ENCODE peak calls at places on chromosomes 4 and X, in five cellular contexts. J, A, Y, T and F are unnamed samples.

GRCh38 chrX:19869195-19869594 is 18.2 kb downstream of the SH3KBP1 start:
- DNase-seq in J (no peak), T (no peak), Y (no peak), A (no peak), F (no peak)

GRCh38 chrX:107206697-107207065 is 270 bp downstream of the DNAAF6 start:
- DNase-seq in J (no peak), T (no peak), A (no peak), Y (no peak), F (no peak)

GRCh38 chrX:25068340-25068739 is 52.6 kb upstream of the ARX start:
- DNase-seq in T (no peak), Y (no peak), A (no peak), J (no peak), F (no peak)

GRCh38 chr4:5079581-5079980 is 28.3 kb downstream of the STK32B start:
- DNase-seq in Y (no peak), A (no peak), J (peak; percentile 53), T (no peak), F (no peak)

GRCh38 chrX:143683486-143683885 is 37.1 kb downstream of the SPANXN2 start:
- DNase-seq in Y (no peak), J (no peak), A (no peak), T (no peak), F (peak; percentile 63)

GRCh38 chr4:8819421-8820177 is 52.0 kb downstream of the HMX1 start:
- DNase-seq in A (no peak), J (no peak), Y (peak; percentile 3), T (peak; percentile 43), F (no peak)

GRCh38 chrX:16658284-16658683 is 8.3 kb downstream of the S100G start:
- DNase-seq in J (no peak), A (no peak), Y (no peak), T (no peak), F (no peak)

GRCh38 chrX:97766496-97767095 is 882.9 kb downstream of the RPA4 start:
- DNase-seq in T (no peak), J (no peak), Y (no peak), A (no peak), F (no peak)

GRCh38 chr4:108024078-108024990 is 34.6 kb downstream of the HADH start:
- DNase-seq in J (no peak), Y (no peak), T (no peak), A (no peak), F (no peak)

GRCh38 chr4:86595426-86595805 is 1.3 kb downstream of the PTPN13 start:
- DNase-seq in T (no peak), Y (no peak), J (peak; percentile 25), A (no peak), F (peak; percentile 56)

GRCh38 chrX:68018248-68019203 is 414.8 kb downstream of the OPHN1 start:
- DNase-seq in A (no peak), T (no peak), J (no peak), Y (no peak), F (peak; percentile 65)

GRCh38 chrX:20432746-20433374 is 166.2 kb upstream of the RPS6KA3 start:
- DNase-seq in A (no peak), T (no peak), Y (no peak), J (no peak), F (no peak)

GRCh38 chrX:22950278-22951266 is 49.2 kb upstream of the DDX53 start:
- DNase-seq in A (no peak), Y (peak; percentile 13), J (peak; percentile 84), T (no peak), F (peak; percentile 15)

GRCh38 chr4:177393236-177393635 is 49.0 kb downstream of the AGA start:
- DNase-seq in J (peak; percentile 4), Y (no peak), A (no peak), T (no peak), F (no peak)

GRCh38 chr4:86927843-86928395 is 6.9 kb upstream of the AFF1 start:
- DNase-seq in Y (peak; percentile 80), T (peak; percentile 89), A (no peak), J (peak; percentile 41), F (no peak)

GRCh38 chrX:63657821-63658220 is 127.2 kb downstream of the ARHGEF9 start:
- DNase-seq in J (no peak), A (no peak), Y (peak; percentile 26), T (no peak), F (no peak)

GRCh38 chr4:71992571-71992970 is 39.2 kb upstream of the NPFFR2 start:
- DNase-seq in J (no peak), A (no peak), T (no peak), Y (no peak), F (no peak)

GRCh38 chr4:20760053-20760452 is 59.8 kb downstream of the PACRGL start:
- DNase-seq in J (peak; percentile 5), T (no peak), Y (no peak), A (no peak), F (peak; percentile 16)

GRCh38 chr4:180455226-180455625 is 1788.0 kb upstream of the TENM3 start:
- DNase-seq in Y (no peak), J (no peak), T (no peak), A (no peak), F (no peak)